ENCODE peak calls at places on chromosomes 11 and 22, in ten cellular contexts. M is keratinocyte, K is right atrium auricular region, S is GM23248, B is prostate gland, H is cardiac muscle cell, C is brain microvascular endothelial cell, X is fibroblast of the aortic adventitia, F is Panc1, E is Peyer's patch. T is an unnamed sample.

GRCh38 chr22:46737105-46737975 is 712 bp downstream of the CERK start:
- DNase-seq in M (no peak), K (no peak), S (peak; percentile 62), B (no peak), H (peak; percentile 36), C (no peak), X (peak; percentile 35), F (no peak), E (peak; percentile 69), T (no peak)

GRCh38 chr11:92852946-92853345 is 116.5 kb upstream of the MTNR1B start:
- DNase-seq in M (peak; percentile 83), K (no peak), S (peak; percentile 27), B (peak; percentile 80), H (no peak), C (no peak), X (no peak), F (no peak), E (no peak), T (no peak)

GRCh38 chr22:27137809-27138400 is 480.5 kb downstream of the MIAT start:
- DNase-seq in M (no peak), K (no peak), S (no peak), B (no peak), H (no peak), C (no peak), X (peak; percentile 28), F (no peak), E (no peak), T (no peak)

GRCh38 chr11:26087095-26087935 is 244.6 kb upstream of the ANO3 start:
- DNase-seq in M (no peak), K (no peak), S (no peak), B (no peak), H (no peak), C (no peak), X (no peak), F (no peak), E (peak; percentile 17), T (no peak)

GRCh38 chr11:89443366-89444303 is 47.5 kb downstream of the NOX4 start:
- DNase-seq in M (no peak), K (no peak), S (no peak), B (no peak), H (no peak), C (no peak), X (no peak), F (no peak), E (no peak), T (no peak)

GRCh38 chr11:129709801-129710398 is 105.7 kb upstream of the TMEM45B start:
- DNase-seq in M (no peak), K (no peak), S (no peak), B (no peak), H (no peak), C (no peak), X (no peak), F (no peak), E (no peak), T (no peak)

GRCh38 chr11:30328676-30329075 is 5.8 kb downstream of the ARL14EP start:
- DNase-seq in M (no peak), K (no peak), S (peak; percentile 64), B (no peak), H (peak; percentile 23), C (no peak), X (peak; percentile 17), F (no peak), E (no peak), T (no peak)

GRCh38 chr11:102279641-102280170 is 37.6 kb upstream of the BIRC3 start:
- DNase-seq in M (no peak), K (no peak), S (peak; percentile 61), B (peak; percentile 49), H (peak; percentile 75), C (peak; percentile 7), X (peak; percentile 70), F (no peak), E (no peak), T (no peak)

DNA sequence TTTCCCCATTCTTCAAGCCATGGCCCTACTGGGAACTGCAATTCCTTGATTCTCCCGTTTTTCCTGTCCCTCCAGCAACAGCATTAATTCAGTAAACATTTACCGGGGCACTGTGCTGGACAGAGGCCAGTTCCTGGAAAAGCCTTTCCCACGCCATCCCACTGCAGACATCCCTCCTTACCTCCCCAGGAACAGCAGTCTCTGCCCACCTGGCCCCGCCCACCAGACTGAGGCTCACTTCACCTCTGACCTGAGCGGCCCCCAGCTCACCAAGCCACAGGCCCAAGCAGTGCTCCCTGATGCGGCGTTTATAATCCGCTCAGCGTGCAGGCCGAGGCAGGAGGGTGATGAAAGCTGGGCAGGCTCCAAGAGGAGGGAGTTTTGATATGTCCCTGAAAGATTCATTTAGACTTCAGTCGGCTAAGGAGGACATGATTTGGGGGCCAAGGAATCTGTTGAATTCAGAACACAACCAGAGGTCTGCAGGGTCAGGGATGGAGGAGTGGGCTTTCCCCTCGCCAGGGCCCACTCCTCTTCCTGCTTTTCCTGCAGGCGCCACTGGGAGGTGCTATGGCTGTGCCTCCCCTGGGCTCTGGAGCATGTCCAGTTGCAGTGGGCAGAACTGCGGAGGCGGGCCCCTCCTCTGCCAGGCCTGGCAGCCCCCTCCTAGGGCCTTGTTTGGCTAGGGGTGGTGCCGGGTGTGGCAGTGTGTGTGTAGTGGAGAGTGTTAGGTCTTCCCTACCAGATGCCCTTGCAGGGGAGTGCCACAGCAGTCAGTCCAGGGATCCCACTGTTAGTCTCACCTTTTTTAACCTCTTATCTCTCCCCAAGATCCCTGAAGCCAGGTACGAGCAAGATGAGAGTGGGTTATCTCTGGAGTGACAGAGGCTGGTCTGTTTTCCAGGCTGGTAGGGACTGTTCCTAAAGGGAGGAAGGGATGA is 1.4 kb upstream of the TAGLN start:
- DNase-seq in M (no peak), K (no peak), S (no peak), B (peak; percentile 58), H (peak; percentile 79), C (no peak), X (no peak), F (no peak), E (no peak), T (no peak)
- H3K4me3 ChIP-seq in M (no peak overlapping the region), K (peak overlapping the region; percentile 58), S (peak overlapping the region; percentile 87), B (no peak overlapping the region), H (no peak overlapping the region), C (no peak overlapping the region), X (no peak overlapping the region), F (no peak overlapping the region), E (no peak overlapping the region), T (no peak overlapping the region)

GRCh38 chr11:86803136-86803535 is 2.8 kb downstream of the PRSS23 start:
- DNase-seq in M (no peak), K (no peak), S (no peak), B (no peak), H (no peak), C (no peak), X (no peak), F (no peak), E (no peak), T (no peak)

GRCh38 chr11:86800956-86801264 is 568 bp downstream of the PRSS23 start:
- DNase-seq in M (no peak), K (no peak), S (no peak), B (no peak), H (no peak), C (no peak), X (no peak), F (no peak), E (no peak), T (no peak)

GRCh38 chr11:86802601-86803051 is 2.3 kb downstream of the PRSS23 start:
- DNase-seq in M (peak; percentile 62), K (no peak), S (peak; percentile 67), B (peak; percentile 28), H (peak; percentile 65), C (no peak), X (peak; percentile 69), F (no peak), E (no peak), T (no peak)

GRCh38 chr11:86803641-86804040 is 3.3 kb downstream of the PRSS23 start:
- DNase-seq in M (no peak), K (no peak), S (peak; percentile 40), B (no peak), H (no peak), C (no peak), X (peak; percentile 22), F (no peak), E (no peak), T (no peak)

DNA sequence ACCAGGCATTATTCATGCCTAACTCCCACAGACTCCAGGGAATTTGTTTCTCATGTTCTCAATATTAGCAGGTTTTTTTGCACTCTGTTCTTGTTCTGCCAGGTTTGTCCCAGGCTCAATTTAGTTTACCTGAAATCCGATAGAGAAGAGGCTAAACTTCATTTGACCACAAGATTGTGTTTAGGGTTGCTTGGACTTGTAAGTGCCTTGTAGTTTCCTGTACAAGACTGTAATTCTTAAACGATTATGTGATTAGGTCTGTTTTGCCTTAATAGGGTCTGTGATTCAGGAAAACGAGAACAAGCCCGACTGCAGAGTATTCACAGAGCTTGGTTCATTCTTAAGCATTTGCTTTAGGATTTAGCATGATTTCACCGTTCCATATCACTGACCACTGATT is 1.8 kb downstream of the PRSS23 start:
- DNase-seq in M (no peak), K (no peak), S (no peak), B (no peak), H (no peak), C (no peak), X (peak; percentile 23), F (no peak), E (no peak), T (no peak)
- H3K4me3 ChIP-seq in M (peak overlapping the region; percentile 78), K (no peak overlapping the region), S (peak overlapping the region; percentile 81), B (peak overlapping the region; percentile 78), H (peak overlapping the region; percentile 79), C (peak overlapping the region; percentile 84), X (peak overlapping the region; percentile 92), F (peak overlapping the region; percentile 76), E (no peak overlapping the region), T (no peak overlapping the region)

GRCh38 chr11:118927554-118928107 is 1.9 kb upstream of the BCL9L start:
- DNase-seq in M (no peak), K (no peak), S (peak; percentile 15), B (no peak), H (no peak), C (no peak), X (no peak), F (no peak), E (no peak), T (no peak)
- H3K4me3 ChIP-seq in M (peak overlapping the region; percentile 77), K (no peak overlapping the region), S (peak overlapping the region; percentile 82), B (no peak overlapping the region), H (peak overlapping the region; percentile 61), C (no peak overlapping the region), X (peak overlapping the region; percentile 53), F (peak overlapping the region; percentile 72), E (peak overlapping the region; percentile 81), T (peak overlapping the region; percentile 83)

GRCh38 chr11:72242141-72242540 is 1.8 kb downstream of the PHOX2A start:
- DNase-seq in M (no peak), K (no peak), S (no peak), B (no peak), H (no peak), C (no peak), X (no peak), F (no peak), E (no peak), T (no peak)

GRCh38 chr11:72243173-72243566 is 806 bp downstream of the PHOX2A start:
- DNase-seq in M (no peak), K (no peak), S (no peak), B (no peak), H (no peak), C (no peak), X (no peak), F (no peak), E (no peak), T (no peak)

GRCh38 chr11:72243567-72244316 is at the start of gene PHOX2A:
- DNase-seq in M (no peak), K (no peak), S (no peak), B (no peak), H (no peak), C (no peak), X (no peak), F (no peak), E (no peak), T (no peak)

GRCh38 chr11:72245232-72245816 is 1.3 kb upstream of the PHOX2A start:
- DNase-seq in M (no peak), K (no peak), S (no peak), B (no peak), H (no peak), C (no peak), X (no peak), F (no peak), E (no peak), T (no peak)

GRCh38 chr11:72244317-72245231 is 598 bp upstream of the PHOX2A start:
- DNase-seq in M (no peak), K (no peak), S (no peak), B (no peak), H (no peak), C (no peak), X (no peak), F (no peak), E (no peak), T (no peak)
- H3K4me3 ChIP-seq in M (no peak overlapping the region), K (no peak overlapping the region), S (peak overlapping the region; percentile 51), B (no peak overlapping the region), H (peak overlapping the region; percentile 18), C (peak overlapping the region; percentile 15), X (no peak overlapping the region), F (peak overlapping the region; percentile 17), E (peak overlapping the region; percentile 6), T (peak overlapping the region; percentile 65)